ENCODE peak calls at places on chromosome 2, in six cellular contexts. E is astrocyte; Q is fibroblast of lung; X is adrenal gland; W is substantia nigra; M is CD4-positive, alpha-beta T cell. L is an unnamed sample.

GRCh38 chr2:8685697-8686358 is 4.0 kb downstream of the ID2 start:
- DNase-seq in E (no peak), Q (peak; percentile 35), X (peak; percentile 77), W (peak; percentile 52), M (peak; percentile 73), L (peak; percentile 74)

GRCh38 chr2:240250985-240251847 is 110.8 kb upstream of the OTOS start:
- DNase-seq in E (peak; percentile 78), Q (peak; percentile 99), X (peak; percentile 92), W (peak; percentile 87), M (no peak), L (no peak)

GRCh38 chr2:139514946-139515345 is 734.8 kb upstream of the NXPH2 start:
- DNase-seq in E (no peak), Q (no peak), X (no peak), W (no peak), M (no peak), L (no peak)

GRCh38 chr2:159051133-159051532 is 82.7 kb downstream of the TANC1 start:
- DNase-seq in E (no peak), Q (no peak), X (no peak), W (no peak), M (no peak), L (no peak)

GRCh38 chr2:36650031-36650430 is 46.5 kb upstream of the VIT start:
- DNase-seq in E (peak; percentile 54), Q (peak; percentile 69), X (peak; percentile 17), W (no peak), M (no peak), L (no peak)

GRCh38 chr2:235378261-235378660 is 115.6 kb upstream of the AGAP1 start:
- DNase-seq in E (no peak), Q (no peak), X (no peak), W (no peak), M (no peak), L (no peak)

GRCh38 chr2:37570773-37571570 is 100.5 kb downstream of the CDC42EP3 start:
- DNase-seq in E (peak; percentile 96), Q (peak; percentile 79), X (no peak), W (no peak), M (no peak), L (no peak)

GRCh38 chr2:160934991-160935390 is 225.2 kb upstream of the TANK start:
- DNase-seq in E (no peak), Q (no peak), X (no peak), W (no peak), M (no peak), L (no peak)

GRCh38 chr2:214358506-214358905 is 52.3 kb upstream of the VWC2L start:
- DNase-seq in E (no peak), Q (no peak), X (no peak), W (no peak), M (no peak), L (no peak)

GRCh38 chr2:187615364-187615763 is 61.1 kb upstream of the TFPI start:
- DNase-seq in E (peak; percentile 11), Q (no peak), X (no peak), W (no peak), M (no peak), L (no peak)

GRCh38 chr2:224749136-224749535 is 33.0 kb upstream of the CCDC195 start:
- DNase-seq in E (no peak), Q (peak; percentile 8), X (no peak), W (no peak), M (no peak), L (no peak)

GRCh38 chr2:191539068-191539467 is 138.9 kb upstream of the NABP1 start:
- DNase-seq in E (peak; percentile 4), Q (peak; percentile 44), X (no peak), W (no peak), M (peak; percentile 15), L (no peak)

GRCh38 chr2:102357975-102358374 is 2.4 kb downstream of the IL18R1 start:
- DNase-seq in E (no peak), Q (no peak), X (no peak), W (no peak), M (no peak), L (no peak)

GRCh38 chr2:15702452-15702851 is 110.8 kb downstream of the DDX1 start:
- DNase-seq in E (no peak), Q (no peak), X (no peak), W (no peak), M (no peak), L (no peak)

GRCh38 chr2:237866119-237866621 is 6.7 kb downstream of the RAMP1 start:
- DNase-seq in E (peak; percentile 85), Q (peak; percentile 46), X (no peak), W (no peak), M (no peak), L (no peak)

GRCh38 chr2:69154031-69154430 is 141.1 kb downstream of the ANTXR1 start:
- DNase-seq in E (peak; percentile 57), Q (peak; percentile 82), X (no peak), W (no peak), M (no peak), L (no peak)

GRCh38 chr2:229849073-229849472 is 72.7 kb downstream of the TRIP12 start:
- DNase-seq in E (no peak), Q (no peak), X (no peak), W (no peak), M (no peak), L (no peak)

GRCh38 chr2:165371356-165371755 is 98.1 kb upstream of the CSRNP3 start:
- DNase-seq in E (no peak), Q (no peak), X (no peak), W (no peak), M (no peak), L (no peak)

GRCh38 chr2:233063269-233063975 is 3.3 kb downstream of the INPP5D start:
- DNase-seq in E (no peak), Q (no peak), X (peak; percentile 15), W (no peak), M (no peak), L (no peak)

GRCh38 chr2:44429034-44429433 is 67.3 kb downstream of the CAMKMT start:
- DNase-seq in E (peak; percentile 8), Q (no peak), X (no peak), W (no peak), M (no peak), L (no peak)

GRCh38 chr2:201256001-201256544 is 4.3 kb upstream of the CASP8 start:
- DNase-seq in E (no peak), Q (peak; percentile 37), X (no peak), W (no peak), M (no peak), L (no peak)

GRCh38 chr2:201255468-201255867 is 4.9 kb upstream of the CASP8 start:
- DNase-seq in E (no peak), Q (peak; percentile 59), X (no peak), W (no peak), M (no peak), L (no peak)

GRCh38 chr2:201257381-201257940 is 2.9 kb upstream of the CASP8 start:
- DNase-seq in E (no peak), Q (no peak), X (no peak), W (no peak), M (peak; percentile 49), L (peak; percentile 29)

GRCh38 chr2:201250741-201251140 is 9.6 kb upstream of the CASP8 start:
- DNase-seq in E (no peak), Q (no peak), X (no peak), W (no peak), M (no peak), L (no peak)

DNA sequence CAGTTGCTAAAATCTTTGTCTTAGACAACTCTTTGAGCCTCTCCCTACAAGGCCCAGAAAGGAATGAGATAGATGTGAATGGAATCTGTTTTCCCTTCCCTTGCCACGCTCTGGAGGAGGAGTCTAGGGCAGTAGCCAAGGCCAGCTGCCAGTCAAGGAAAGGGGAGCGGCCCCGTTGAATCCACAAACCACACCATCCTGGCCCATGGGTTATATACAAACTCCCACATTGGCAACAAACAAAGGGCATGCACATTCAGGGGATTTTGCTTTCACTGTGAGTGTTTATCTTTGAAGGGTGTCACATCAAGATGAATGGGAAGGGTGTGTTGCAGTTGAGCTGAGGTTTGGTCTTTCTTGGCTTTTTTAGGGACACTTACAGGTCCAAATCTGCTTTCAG is 6.0 kb upstream of the CASP8 start:
- DNase-seq in E (peak; percentile 67), Q (peak; percentile 68), X (peak; percentile 28), W (no peak), M (no peak), L (no peak)
- H3K27ac ChIP-seq in E (no peak overlapping the region), Q (no peak overlapping the region), X (no peak overlapping the region), W (no peak overlapping the region), M (peak overlapping the region; percentile 82), L (peak overlapping the region; percentile 24)

GRCh38 chr2:47039913-47040562 is 115.1 kb downstream of the STPG4 start:
- DNase-seq in E (no peak), Q (peak; percentile 65), X (no peak), W (no peak), M (no peak), L (no peak)

GRCh38 chr2:47041891-47042684 is 113.0 kb downstream of the STPG4 start:
- DNase-seq in E (no peak), Q (no peak), X (no peak), W (no peak), M (no peak), L (no peak)

GRCh38 chr2:47039502-47039870 is 115.6 kb downstream of the STPG4 start:
- DNase-seq in E (no peak), Q (no peak), X (no peak), W (no peak), M (no peak), L (no peak)

GRCh38 chr2:47040662-47041061 is 114.4 kb downstream of the STPG4 start:
- DNase-seq in E (no peak), Q (no peak), X (no peak), W (no peak), M (no peak), L (no peak)

DNA sequence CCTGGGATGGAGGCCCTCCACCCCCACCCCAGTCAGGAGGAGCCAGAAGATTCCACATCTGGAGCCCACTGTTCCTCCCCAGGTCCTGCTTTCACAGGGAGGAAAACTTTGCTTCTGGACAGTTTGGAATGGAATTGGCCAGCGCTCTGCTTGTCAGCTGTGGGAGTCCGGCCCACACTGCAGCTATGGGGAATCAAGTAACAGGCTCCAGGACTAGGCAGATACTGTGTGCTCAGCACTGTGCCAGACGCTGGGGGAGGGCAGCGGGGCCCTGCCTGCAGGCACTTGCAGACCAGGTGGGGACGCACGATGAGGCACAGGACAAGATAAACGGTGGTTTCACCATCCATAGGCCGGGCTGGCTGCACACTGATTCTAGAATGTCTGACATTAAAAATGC is 114.0 kb downstream of the STPG4 start:
- DNase-seq in E (no peak), Q (no peak), X (no peak), W (no peak), M (no peak), L (no peak)
- H3K27ac ChIP-seq in E (no peak overlapping the region), Q (peak overlapping the region; percentile 91), X (peak overlapping the region; percentile 0), W (peak overlapping the region; percentile 82), M (no peak overlapping the region), L (no peak overlapping the region)

GRCh38 chr2:28414583-28414982 is 21.9 kb downstream of the FOSL2 start:
- DNase-seq in E (no peak), Q (no peak), X (no peak), W (no peak), M (no peak), L (no peak)
- H3K27ac ChIP-seq in E (no peak overlapping the region), Q (no peak overlapping the region), X (no peak overlapping the region), W (no peak overlapping the region), M (no peak overlapping the region), L (no peak overlapping the region)

GRCh38 chr2:64259301-64259700 is 115.1 kb upstream of the PELI1 start:
- DNase-seq in E (no peak), Q (peak; percentile 25), X (no peak), W (no peak), M (no peak), L (no peak)
- H3K27ac ChIP-seq in E (no peak overlapping the region), Q (no peak overlapping the region), X (no peak overlapping the region), W (no peak overlapping the region), M (no peak overlapping the region), L (no peak overlapping the region)

GRCh38 chr2:25707927-25708326 is 34.5 kb upstream of the DTNB start:
- DNase-seq in E (no peak), Q (no peak), X (no peak), W (no peak), M (no peak), L (no peak)
- H3K27ac ChIP-seq in E (no peak overlapping the region), Q (no peak overlapping the region), X (no peak overlapping the region), W (no peak overlapping the region), M (no peak overlapping the region), L (no peak overlapping the region)

GRCh38 chr2:71215447-71215846 is 11.5 kb downstream of the PAIP2B start:
- DNase-seq in E (no peak), Q (no peak), X (no peak), W (no peak), M (no peak), L (no peak)
- H3K27ac ChIP-seq in E (no peak overlapping the region), Q (no peak overlapping the region), X (no peak overlapping the region), W (no peak overlapping the region), M (no peak overlapping the region), L (no peak overlapping the region)